ENCODE peak calls at places on chromosomes 1 and 21, in five cellular contexts. N is lower lobe of right lung, T is heart left ventricle, B is LNCaP clone FGC, V is A549. S is an unnamed sample.

GRCh38 chr1:9066945-9067807 is 2.3 kb downstream of the SLC2A5 start:
- DNase-seq in V (no peak), T (peak), B (no peak), N (peak), S (peak)

GRCh38 chr1:154603317-154603716 is 4.7 kb downstream of the ADAR start:
- DNase-seq in V (no peak), B (no peak), T (no peak), N (no peak), S (no peak)

GRCh38 chr1:90707363-90707710 is 9.8 kb downstream of the BARHL2 start:
- DNase-seq in V (peak), T (no peak), N (peak), B (peak), S (peak)

GRCh38 chr1:56025942-56026341 is 553.4 kb downstream of the PLPP3 start:
- DNase-seq in N (no peak), B (no peak), T (no peak), V (no peak), S (no peak)

GRCh38 chr1:149888999-149889289 is 10.4 kb upstream of the BOLA1 start:
- DNase-seq in V (no peak), B (no peak), N (no peak), T (no peak), S (peak)

GRCh38 chr1:184379111-184379752 is 7.6 kb upstream of the C1orf21 start:
- DNase-seq in N (no peak), V (peak), T (no peak), B (no peak), S (no peak)

GRCh38 chr1:150022357-150022756 is 11.8 kb upstream of the OTUD7B start:
- DNase-seq in N (no peak), V (peak), T (no peak), B (no peak), S (no peak)

GRCh38 chr1:39852876-39853275 is 30.4 kb downstream of the TRIT1 start:
- DNase-seq in V (no peak), T (no peak), B (peak), N (no peak), S (no peak)

GRCh38 chr1:226325178-226325577 is 16.2 kb upstream of the LIN9 start:
- DNase-seq in T (no peak), V (peak), N (no peak), B (no peak), S (no peak)

GRCh38 chr1:23446644-23447310 is 22.2 kb upstream of the TCEA3 start:
- DNase-seq in B (no peak), V (no peak), N (no peak), T (no peak), S (no peak)

GRCh38 chr21:44416193-44416592 is 39.1 kb upstream of the LRRC3 start:
- DNase-seq in T (no peak), B (no peak), V (no peak), N (no peak), S (no peak)

GRCh38 chr1:173409613-173410012 is 67.5 kb upstream of the PRDX6 start:
- DNase-seq in V (no peak), N (peak), B (no peak), T (peak), S (peak)

GRCh38 chr1:84442256-84442655 is 36.8 kb upstream of the RPF1 start:
- DNase-seq in N (no peak), T (no peak), B (peak), V (peak), S (peak)

GRCh38 chr21:46108827-46109226 is 10.9 kb downstream of the COL6A2 start:
- DNase-seq in N (no peak), T (no peak), V (no peak), B (no peak), S (no peak)

GRCh38 chr1:221394011-221394544 is 347.8 kb downstream of the DUSP10 start:
- DNase-seq in B (peak), V (peak), N (no peak), T (no peak), S (peak)

GRCh38 chr1:43011020-43011419 is 52.4 kb upstream of the SLC2A1 start:
- DNase-seq in T (no peak), V (no peak), B (no peak), N (no peak), S (no peak)

GRCh38 chr1:52662645-52663313 is 29.8 kb downstream of the SHISAL2A start:
- DNase-seq in V (peak), N (no peak), T (no peak), B (peak), S (no peak)

GRCh38 chr1:215637041-215637573 is 70.0 kb downstream of the KCTD3 start:
- DNase-seq in B (peak), N (no peak), T (no peak), V (no peak), S (peak)

GRCh38 chr1:83954301-83954823 is 44.6 kb downstream of the TTLL7 start:
- DNase-seq in V (no peak), B (no peak), N (no peak), T (no peak), S (no peak)

GRCh38 chr1:17167041-17167782 is 37.7 kb upstream of the PADI1 start:
- DNase-seq in V (peak), B (no peak), T (no peak), N (no peak), S (peak)

GRCh38 chr1:175734642-175735041 is 8.8 kb downstream of the TNR start:
- DNase-seq in B (no peak), V (no peak), N (no peak), T (no peak), S (no peak)

GRCh38 chr1:197632000-197632399 is 143.3 kb downstream of the DENND1B start:
- DNase-seq in V (no peak), B (no peak), T (no peak), N (no peak), S (no peak)

GRCh38 chr1:23401313-23401712 is 23.2 kb downstream of the TCEA3 start:
- DNase-seq in N (no peak), V (no peak), B (no peak), T (no peak), S (no peak)

GRCh38 chr21:41769106-41769505 is 2.3 kb upstream of the RIPK4 start:
- DNase-seq in T (no peak), B (no peak), V (no peak), N (no peak), S (no peak)

GRCh38 chr1:1910033-1910465 is 5.0 kb upstream of the CALML6 start:
- DNase-seq in V (no peak), N (no peak), B (no peak), T (no peak), S (no peak)
- H3K4me3 ChIP-seq in V (no peak), N (peak), B (no peak), T (no peak), S (peak)

GRCh38 chr1:78231477-78231876 is 185.7 kb downstream of the GIPC2 start:
- DNase-seq in B (no peak), V (no peak), T (no peak), N (no peak), S (no peak)

GRCh38 chr1:78226784-78227183 is 181.0 kb downstream of the GIPC2 start:
- DNase-seq in V (no peak), N (no peak), T (no peak), B (no peak), S (no peak)

GRCh38 chr1:78227705-78228260 is 182.0 kb downstream of the GIPC2 start:
- DNase-seq in T (no peak), V (no peak), B (no peak), N (no peak), S (no peak)

GRCh38 chr1:78231894-78232293 is 186.1 kb downstream of the GIPC2 start:
- DNase-seq in N (no peak), V (no peak), T (no peak), B (no peak), S (no peak)

DNA sequence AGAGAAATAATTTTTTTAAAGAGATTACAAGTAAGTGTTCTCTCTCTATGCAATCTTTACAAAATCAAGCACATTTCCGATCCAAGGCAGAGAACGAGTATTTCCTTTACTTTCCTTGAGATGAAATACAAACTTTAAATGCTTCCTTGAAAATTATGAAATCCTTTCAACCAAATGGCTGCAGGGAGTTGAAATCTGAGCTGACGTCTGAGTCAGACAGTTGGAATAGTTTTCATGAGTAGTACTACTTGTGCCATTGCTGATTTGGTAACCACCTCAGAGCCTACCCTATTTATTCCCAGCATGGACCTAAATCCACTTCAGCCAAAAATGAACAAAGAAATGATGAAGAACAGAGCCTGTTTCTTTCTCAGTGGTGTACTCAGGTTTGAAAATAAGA is 183.6 kb downstream of the GIPC2 start:
- DNase-seq in B (no peak), N (no peak), T (no peak), V (no peak), S (peak)
- H3K4me3 ChIP-seq in B (no peak), N (peak), T (no peak), V (no peak), S (no peak)

DNA sequence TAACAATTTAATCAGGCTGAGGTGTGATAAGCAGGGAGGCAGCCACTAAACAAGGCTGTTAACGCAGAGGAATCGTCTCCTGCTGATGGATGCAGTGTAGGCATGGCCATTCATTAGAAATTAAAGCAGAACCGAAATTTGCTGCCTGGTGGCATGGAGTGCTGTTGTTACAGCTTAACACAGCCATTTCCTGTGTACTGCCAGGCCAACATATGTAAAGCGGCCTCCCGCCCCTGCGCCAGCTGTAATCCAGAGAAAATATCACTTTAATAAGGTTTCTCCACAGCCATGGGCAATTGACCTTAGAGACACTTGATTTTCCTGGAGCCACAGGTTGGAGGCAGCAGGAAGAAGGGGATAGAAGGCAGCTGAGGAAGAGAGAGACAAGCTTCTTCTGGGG is 74.9 kb upstream of the KCND3 start:
- DNase-seq in B (no peak), N (no peak), V (no peak), T (no peak), S (no peak)
- H3K4me3 ChIP-seq in B (no peak), N (no peak), V (no peak), T (no peak), S (no peak)

DNA sequence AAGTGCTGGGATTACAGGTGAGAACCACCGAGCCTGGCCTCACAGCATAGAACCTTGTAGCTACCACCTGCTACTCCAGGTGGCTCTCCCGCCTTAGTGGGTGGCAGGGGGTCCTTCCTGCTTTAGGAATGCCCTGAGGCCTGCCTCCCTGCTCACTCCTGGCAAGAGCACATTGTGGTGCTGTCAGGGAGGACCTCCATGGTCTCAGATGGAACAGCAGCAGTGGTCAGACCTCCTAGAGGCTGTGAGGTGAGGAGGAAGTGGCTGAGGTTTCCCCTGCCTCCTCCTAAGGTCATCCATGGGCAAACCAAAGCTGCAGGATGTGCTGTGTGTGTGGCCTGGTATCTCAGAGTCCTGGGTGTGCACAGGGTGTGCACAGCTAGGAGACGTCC is 6.7 kb downstream of the SOX13 start:
- DNase-seq in B (no peak), N (no peak), T (no peak), V (peak), S (no peak)
- H3K4me3 ChIP-seq in B (no peak), N (peak), T (no peak), V (no peak), S (no peak)

GRCh38 chr1:199931666-199932377 is 95.7 kb upstream of the NR5A2 start:
- DNase-seq in T (no peak), N (no peak), V (peak), B (no peak), S (peak)
- H3K4me3 ChIP-seq in T (no peak), N (peak), V (peak), B (no peak), S (peak)

DNA sequence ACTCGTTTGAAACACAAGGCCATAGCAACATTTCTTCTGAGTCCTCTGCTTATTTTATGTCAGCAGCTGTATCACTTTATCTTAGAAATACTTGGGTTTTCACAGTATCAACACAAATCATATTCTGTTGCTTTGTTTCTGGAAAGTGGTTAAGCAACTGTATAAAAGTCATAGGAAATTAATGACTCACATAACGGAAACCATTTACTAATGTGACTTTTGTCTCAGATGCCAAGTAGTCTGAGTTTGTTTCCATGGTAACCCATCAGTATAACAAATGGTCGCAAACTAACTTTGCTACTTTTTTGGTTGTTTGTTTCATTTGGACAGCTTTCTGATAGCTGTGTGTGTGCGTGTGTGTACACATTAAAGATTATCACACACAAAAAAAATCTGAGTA is 31.0 kb downstream of the EEIG2 start:
- DNase-seq in V (peak), B (no peak), T (no peak), N (no peak), S (peak)
- H3K4me3 ChIP-seq in V (no peak), B (no peak), T (no peak), N (no peak), S (no peak)